ENCODE peak calls at places on chromosomes 4 and X, in six cellular contexts. One of them, this sample, is unnamed.

GRCh38 chr4:116180056-116180690 is 905.2 kb downstream of the TRAM1L1 start:
- DNase-seq in aorta: no peak
- DNase-seq in effector memory CD4-positive, alpha-beta T cell: no peak
- DNase-seq in K562: no peak
- DNase-seq in tibial artery: no peak
- DNase-seq in SJSA1: no peak
- DNase-seq in this sample: no peak

GRCh38 chr4:83128235-83128929 is 13.9 kb upstream of the PLAC8 start:
- DNase-seq in tibial artery: no peak
- DNase-seq in aorta: no peak
- DNase-seq in effector memory CD4-positive, alpha-beta T cell: no peak
- DNase-seq in SJSA1: peak; percentile 28
- DNase-seq in K562: no peak
- DNase-seq in this sample: no peak

GRCh38 chr4:139177049-139177887 is at the start of gene ELF2:
- DNase-seq in aorta: peak; percentile 97
- DNase-seq in SJSA1: no peak
- DNase-seq in effector memory CD4-positive, alpha-beta T cell: peak; percentile 80
- DNase-seq in tibial artery: peak; percentile 97
- DNase-seq in K562: peak; percentile 94
- DNase-seq in this sample: peak; percentile 92

GRCh38 chrX:23926015-23926414 is 18.2 kb downstream of the CXorf58 start:
- DNase-seq in effector memory CD4-positive, alpha-beta T cell: no peak
- DNase-seq in K562: no peak
- DNase-seq in tibial artery: no peak
- DNase-seq in SJSA1: no peak
- DNase-seq in aorta: no peak
- DNase-seq in this sample: no peak

GRCh38 chr4:71833175-71833900 is 49.5 kb upstream of the GC start:
- DNase-seq in effector memory CD4-positive, alpha-beta T cell: no peak
- DNase-seq in SJSA1: no peak
- DNase-seq in K562: no peak
- DNase-seq in aorta: no peak
- DNase-seq in tibial artery: no peak
- DNase-seq in this sample: no peak

GRCh38 chr4:37729649-37730004 is 43.5 kb upstream of the RELL1 start:
- DNase-seq in SJSA1: no peak
- DNase-seq in tibial artery: no peak
- DNase-seq in K562: no peak
- DNase-seq in effector memory CD4-positive, alpha-beta T cell: no peak
- DNase-seq in aorta: no peak
- DNase-seq in this sample: no peak

GRCh38 chr4:95248713-95249401 is 299.9 kb downstream of the UNC5C start:
- DNase-seq in tibial artery: no peak
- DNase-seq in SJSA1: no peak
- DNase-seq in K562: no peak
- DNase-seq in effector memory CD4-positive, alpha-beta T cell: no peak
- DNase-seq in aorta: no peak
- DNase-seq in this sample: no peak

GRCh38 chr4:20393486-20394100 is 141.9 kb downstream of the SLIT2 start:
- DNase-seq in SJSA1: no peak
- DNase-seq in effector memory CD4-positive, alpha-beta T cell: no peak
- DNase-seq in K562: no peak
- DNase-seq in tibial artery: no peak
- DNase-seq in aorta: no peak
- DNase-seq in this sample: no peak

GRCh38 chr4:113116414-113117345 is 67.2 kb downstream of the ANK2 start:
- DNase-seq in K562: no peak
- DNase-seq in SJSA1: no peak
- DNase-seq in effector memory CD4-positive, alpha-beta T cell: no peak
- DNase-seq in tibial artery: no peak
- DNase-seq in aorta: no peak
- DNase-seq in this sample: no peak

GRCh38 chr4:83329521-83330105 is 5.0 kb downstream of the HPSE start:
- DNase-seq in aorta: no peak
- DNase-seq in effector memory CD4-positive, alpha-beta T cell: no peak
- DNase-seq in K562: no peak
- DNase-seq in tibial artery: no peak
- DNase-seq in SJSA1: no peak
- DNase-seq in this sample: no peak

GRCh38 chr4:27027428-27027827 is 166.8 kb downstream of the STIM2 start:
- DNase-seq in K562: no peak
- DNase-seq in effector memory CD4-positive, alpha-beta T cell: no peak
- DNase-seq in aorta: no peak
- DNase-seq in tibial artery: no peak
- DNase-seq in SJSA1: no peak
- DNase-seq in this sample: no peak
- H3K4me1 ChIP-seq in K562: no peaks in the 10 kb centered on the region
- H3K4me1 ChIP-seq in effector memory CD4-positive, alpha-beta T cell: no peaks in the 10 kb centered on the region
- H3K4me1 ChIP-seq in aorta: no peaks in the 10 kb centered on the region
- H3K4me1 ChIP-seq in tibial artery: no peaks in the 10 kb centered on the region
- H3K4me1 ChIP-seq in SJSA1: no peaks in the 10 kb centered on the region
- H3K4me1 ChIP-seq in this sample: no peaks in the 10 kb centered on the region

GRCh38 chr4:57099363-57099762 is 10.8 kb downstream of the IGFBP7 start:
- DNase-seq in effector memory CD4-positive, alpha-beta T cell: no peak
- DNase-seq in aorta: no peak
- DNase-seq in SJSA1: no peak
- DNase-seq in tibial artery: no peak
- DNase-seq in K562: no peak
- DNase-seq in this sample: no peak

GRCh38 chr4:57104706-57105560 is 5.3 kb downstream of the IGFBP7 start:
- DNase-seq in aorta: no peak
- DNase-seq in K562: no peak
- DNase-seq in effector memory CD4-positive, alpha-beta T cell: no peak
- DNase-seq in SJSA1: no peak
- DNase-seq in tibial artery: no peak
- DNase-seq in this sample: no peak

GRCh38 chr4:57102050-57102564 is 8.1 kb downstream of the IGFBP7 start:
- DNase-seq in tibial artery: peak; percentile 84
- DNase-seq in effector memory CD4-positive, alpha-beta T cell: no peak
- DNase-seq in aorta: peak; percentile 71
- DNase-seq in K562: no peak
- DNase-seq in SJSA1: peak; percentile 93
- DNase-seq in this sample: peak; percentile 73

GRCh38 chr4:57100979-57101629 is 9.1 kb downstream of the IGFBP7 start:
- DNase-seq in aorta: no peak
- DNase-seq in K562: no peak
- DNase-seq in SJSA1: no peak
- DNase-seq in effector memory CD4-positive, alpha-beta T cell: no peak
- DNase-seq in tibial artery: no peak
- DNase-seq in this sample: no peak

GRCh38 chr4:57103051-57103450 is 7.1 kb downstream of the IGFBP7 start:
- DNase-seq in tibial artery: no peak
- DNase-seq in SJSA1: peak; percentile 48
- DNase-seq in aorta: no peak
- DNase-seq in effector memory CD4-positive, alpha-beta T cell: no peak
- DNase-seq in K562: no peak
- DNase-seq in this sample: peak; percentile 52
- H3K4me1 ChIP-seq in tibial artery: peaks cover 50% of the 10 kb centered on the region
- H3K4me1 ChIP-seq in SJSA1: peaks cover 86% of the 10 kb centered on the region
- H3K4me1 ChIP-seq in aorta: peaks cover 14% of the 10 kb centered on the region
- H3K4me1 ChIP-seq in effector memory CD4-positive, alpha-beta T cell: no peaks in the 10 kb centered on the region
- H3K4me1 ChIP-seq in K562: no peaks in the 10 kb centered on the region
- H3K4me1 ChIP-seq in this sample: peaks cover 26% of the 10 kb centered on the region

GRCh38 chrX:41108684-41109205 is 23.5 kb downstream of the USP9X start:
- DNase-seq in SJSA1: no peak
- DNase-seq in K562: no peak
- DNase-seq in aorta: no peak
- DNase-seq in tibial artery: no peak
- DNase-seq in effector memory CD4-positive, alpha-beta T cell: no peak
- DNase-seq in this sample: no peak

GRCh38 chrX:41110801-41111625 is 25.8 kb downstream of the USP9X start:
- DNase-seq in K562: no peak
- DNase-seq in aorta: no peak
- DNase-seq in SJSA1: no peak
- DNase-seq in effector memory CD4-positive, alpha-beta T cell: no peak
- DNase-seq in tibial artery: no peak
- DNase-seq in this sample: no peak

GRCh38 chrX:41105005-41105404 is 19.8 kb downstream of the USP9X start:
- DNase-seq in tibial artery: no peak
- DNase-seq in effector memory CD4-positive, alpha-beta T cell: no peak
- DNase-seq in aorta: no peak
- DNase-seq in K562: no peak
- DNase-seq in SJSA1: no peak
- DNase-seq in this sample: no peak

GRCh38 chrX:41108007-41108683 is 22.9 kb downstream of the USP9X start:
- DNase-seq in tibial artery: no peak
- DNase-seq in aorta: no peak
- DNase-seq in effector memory CD4-positive, alpha-beta T cell: no peak
- DNase-seq in SJSA1: no peak
- DNase-seq in K562: no peak
- DNase-seq in this sample: no peak
- H3K4me1 ChIP-seq in tibial artery: peaks cover 17% of the 10 kb centered on the region
- H3K4me1 ChIP-seq in aorta: no peaks in the 10 kb centered on the region
- H3K4me1 ChIP-seq in effector memory CD4-positive, alpha-beta T cell: peaks cover 7% of the 10 kb centered on the region
- H3K4me1 ChIP-seq in SJSA1: no peaks in the 10 kb centered on the region
- H3K4me1 ChIP-seq in K562: peaks cover 13% of the 10 kb centered on the region
- H3K4me1 ChIP-seq in this sample: peaks cover 7% of the 10 kb centered on the region

GRCh38 chrX:71623105-71623450 is 4.8 kb upstream of the CXCR3 start:
- DNase-seq in tibial artery: no peak
- DNase-seq in SJSA1: no peak
- DNase-seq in effector memory CD4-positive, alpha-beta T cell: no peak
- DNase-seq in aorta: no peak
- DNase-seq in K562: no peak
- DNase-seq in this sample: no peak
- H3K4me1 ChIP-seq in tibial artery: peaks cover 9% of the 10 kb centered on the region
- H3K4me1 ChIP-seq in SJSA1: no peaks in the 10 kb centered on the region
- H3K4me1 ChIP-seq in effector memory CD4-positive, alpha-beta T cell: peaks cover 43% of the 10 kb centered on the region
- H3K4me1 ChIP-seq in aorta: no peaks in the 10 kb centered on the region
- H3K4me1 ChIP-seq in K562: peaks cover 5% of the 10 kb centered on the region
- H3K4me1 ChIP-seq in this sample: no peaks in the 10 kb centered on the region

GRCh38 chr4:140743194-140743931 is 12.8 kb downstream of the TBC1D9 start:
- DNase-seq in K562: no peak
- DNase-seq in SJSA1: no peak
- DNase-seq in tibial artery: no peak
- DNase-seq in aorta: no peak
- DNase-seq in effector memory CD4-positive, alpha-beta T cell: no peak
- DNase-seq in this sample: no peak
- H3K4me1 ChIP-seq in K562: no peaks in the 10 kb centered on the region
- H3K4me1 ChIP-seq in SJSA1: peaks cover 13% of the 10 kb centered on the region
- H3K4me1 ChIP-seq in tibial artery: peaks cover 10% of the 10 kb centered on the region
- H3K4me1 ChIP-seq in aorta: no peaks in the 10 kb centered on the region
- H3K4me1 ChIP-seq in effector memory CD4-positive, alpha-beta T cell: no peaks in the 10 kb centered on the region
- H3K4me1 ChIP-seq in this sample: peaks cover 8% of the 10 kb centered on the region

DNA sequence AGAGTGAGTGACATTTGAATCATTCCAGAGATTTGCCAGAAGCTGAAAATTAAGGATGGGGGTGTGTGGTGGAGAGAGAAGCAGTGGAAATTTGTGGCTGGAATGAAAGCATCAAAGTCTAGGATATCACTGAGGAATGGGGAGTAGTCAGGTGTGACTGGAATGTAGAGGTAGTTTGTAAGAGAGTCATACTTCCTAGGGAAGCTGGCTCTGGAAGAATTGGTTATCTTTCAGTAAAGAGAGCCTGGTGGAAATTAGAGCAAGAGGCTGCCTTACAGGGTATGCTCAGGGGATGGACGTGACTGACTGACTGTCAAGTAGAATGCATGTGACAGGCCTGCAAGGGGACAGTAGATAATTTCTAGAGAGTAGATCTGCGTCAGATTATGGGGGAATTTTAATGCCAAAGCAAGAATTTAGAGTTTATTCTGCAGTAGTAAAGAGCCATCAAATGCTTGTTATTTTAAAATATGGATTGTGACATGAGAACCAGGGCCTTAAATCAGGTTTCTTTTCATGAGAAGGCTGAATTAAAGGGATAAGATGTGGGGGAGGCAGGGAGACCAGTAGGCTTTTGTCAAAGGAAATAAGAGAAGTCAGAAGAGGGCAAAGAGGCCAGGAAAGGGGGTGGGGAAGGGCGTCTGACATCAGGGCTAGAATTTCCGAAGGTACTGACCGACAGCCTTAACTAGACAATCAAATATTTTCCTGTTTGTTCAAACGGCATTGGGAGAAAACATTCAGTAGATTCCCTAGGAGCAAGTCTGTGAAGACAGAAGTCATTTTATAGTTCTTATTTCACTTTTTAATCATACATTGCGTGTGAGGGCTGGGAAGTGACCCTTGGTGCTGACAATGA is 109.9 kb downstream of the AFF1 start:
- DNase-seq in aorta: no peak
- DNase-seq in SJSA1: no peak
- DNase-seq in effector memory CD4-positive, alpha-beta T cell: no peak
- DNase-seq in tibial artery: no peak
- DNase-seq in K562: no peak
- DNase-seq in this sample: no peak
- H3K4me1 ChIP-seq in aorta: peaks cover 3% of the 10 kb centered on the region
- H3K4me1 ChIP-seq in SJSA1: no peaks in the 10 kb centered on the region
- H3K4me1 ChIP-seq in effector memory CD4-positive, alpha-beta T cell: no peaks in the 10 kb centered on the region
- H3K4me1 ChIP-seq in tibial artery: peaks cover 58% of the 10 kb centered on the region
- H3K4me1 ChIP-seq in K562: peaks cover 10% of the 10 kb centered on the region
- H3K4me1 ChIP-seq in this sample: peaks cover 31% of the 10 kb centered on the region

GRCh38 chr4:6188687-6189305 is 11.6 kb downstream of the JAKMIP1 start:
- DNase-seq in effector memory CD4-positive, alpha-beta T cell: no peak
- DNase-seq in tibial artery: no peak
- DNase-seq in K562: no peak
- DNase-seq in aorta: no peak
- DNase-seq in SJSA1: no peak
- DNase-seq in this sample: no peak
- H3K4me1 ChIP-seq in effector memory CD4-positive, alpha-beta T cell: peaks cover 13% of the 10 kb centered on the region
- H3K4me1 ChIP-seq in tibial artery: no peaks in the 10 kb centered on the region
- H3K4me1 ChIP-seq in K562: no peaks in the 10 kb centered on the region
- H3K4me1 ChIP-seq in aorta: no peaks in the 10 kb centered on the region
- H3K4me1 ChIP-seq in SJSA1: no peaks in the 10 kb centered on the region
- H3K4me1 ChIP-seq in this sample: no peaks in the 10 kb centered on the region

GRCh38 chr4:7890635-7891393 is 48.8 kb downstream of the AFAP1 start:
- DNase-seq in SJSA1: peak; percentile 88
- DNase-seq in effector memory CD4-positive, alpha-beta T cell: no peak
- DNase-seq in K562: no peak
- DNase-seq in tibial artery: no peak
- DNase-seq in aorta: no peak
- DNase-seq in this sample: no peak
- H3K4me1 ChIP-seq in SJSA1: peaks cover 48% of the 10 kb centered on the region
- H3K4me1 ChIP-seq in effector memory CD4-positive, alpha-beta T cell: no peaks in the 10 kb centered on the region
- H3K4me1 ChIP-seq in K562: no peaks in the 10 kb centered on the region
- H3K4me1 ChIP-seq in tibial artery: peaks cover 7% of the 10 kb centered on the region
- H3K4me1 ChIP-seq in aorta: peaks cover under 1% of the 10 kb centered on the region
- H3K4me1 ChIP-seq in this sample: peaks cover 6% of the 10 kb centered on the region